ENCODE peak calls at places on chromosome 1, in ten cellular contexts. One of them, this sample, is unnamed.
A peak's percentile ranks its signal among the peaks of the same experiment; 100 is the strongest.

GRCh38 chr1:219387211-219387610 is 213.5 kb downstream of the LYPLAL1 start:
- DNase-seq in neural progenitor cell: no peak
- DNase-seq in pancreas: no peak
- DNase-seq in B cell: no peak
- DNase-seq in progenitor cell of endocrine pancreas: no peak
- DNase-seq in HFF-Myc: no peak
- DNase-seq in PC-9: no peak
- DNase-seq in left ventricle myocardium inferior: no peak
- DNase-seq in glutamatergic neuron: no peak
- DNase-seq in WTC11: no peak
- DNase-seq in this sample: no peak

GRCh38 chr1:54619749-54620148 is 3.6 kb downstream of the FAM151A start:
- DNase-seq in PC-9: no peak
- DNase-seq in HFF-Myc: no peak
- DNase-seq in pancreas: no peak
- DNase-seq in progenitor cell of endocrine pancreas: no peak
- DNase-seq in WTC11: no peak
- DNase-seq in glutamatergic neuron: peak; percentile 35
- DNase-seq in neural progenitor cell: peak; percentile 26
- DNase-seq in left ventricle myocardium inferior: no peak
- DNase-seq in B cell: no peak
- DNase-seq in this sample: no peak

GRCh38 chr1:117567976-117568375 is 37.9 kb upstream of the TENT5C start:
- DNase-seq in left ventricle myocardium inferior: no peak
- DNase-seq in pancreas: no peak
- DNase-seq in HFF-Myc: no peak
- DNase-seq in progenitor cell of endocrine pancreas: peak; percentile 1
- DNase-seq in B cell: no peak
- DNase-seq in PC-9: no peak
- DNase-seq in WTC11: no peak
- DNase-seq in glutamatergic neuron: no peak
- DNase-seq in neural progenitor cell: no peak
- DNase-seq in this sample: no peak

GRCh38 chr1:228478912-228479665 is 8.1 kb upstream of the RNF187 start:
- DNase-seq in B cell: no peak
- DNase-seq in PC-9: no peak
- DNase-seq in pancreas: no peak
- DNase-seq in WTC11: peak; percentile 69
- DNase-seq in neural progenitor cell: peak; percentile 25
- DNase-seq in glutamatergic neuron: no peak
- DNase-seq in HFF-Myc: no peak
- DNase-seq in progenitor cell of endocrine pancreas: no peak
- DNase-seq in left ventricle myocardium inferior: no peak
- DNase-seq in this sample: no peak

GRCh38 chr1:74517599-74518051 is 5.2 kb upstream of the LRRC53 start:
- DNase-seq in progenitor cell of endocrine pancreas: no peak
- DNase-seq in pancreas: no peak
- DNase-seq in B cell: no peak
- DNase-seq in left ventricle myocardium inferior: no peak
- DNase-seq in HFF-Myc: no peak
- DNase-seq in glutamatergic neuron: no peak
- DNase-seq in WTC11: no peak
- DNase-seq in neural progenitor cell: no peak
- DNase-seq in PC-9: no peak
- DNase-seq in this sample: no peak

GRCh38 chr1:35222322-35223108 is 29.6 kb upstream of the SFPQ start:
- DNase-seq in PC-9: no peak
- DNase-seq in left ventricle myocardium inferior: no peak
- DNase-seq in glutamatergic neuron: no peak
- DNase-seq in WTC11: no peak
- DNase-seq in pancreas: no peak
- DNase-seq in HFF-Myc: no peak
- DNase-seq in B cell: no peak
- DNase-seq in neural progenitor cell: no peak
- DNase-seq in progenitor cell of endocrine pancreas: no peak
- DNase-seq in this sample: no peak

GRCh38 chr1:204437796-204438570 is 26.4 kb upstream of the PPP1R15B start:
- DNase-seq in neural progenitor cell: no peak
- DNase-seq in left ventricle myocardium inferior: no peak
- DNase-seq in progenitor cell of endocrine pancreas: no peak
- DNase-seq in PC-9: no peak
- DNase-seq in B cell: no peak
- DNase-seq in pancreas: no peak
- DNase-seq in glutamatergic neuron: no peak
- DNase-seq in HFF-Myc: no peak
- DNase-seq in WTC11: no peak
- DNase-seq in this sample: no peak

GRCh38 chr1:20194770-20195463 is 8.6 kb upstream of the PLA2G2C start:
- DNase-seq in glutamatergic neuron: peak; percentile 78
- DNase-seq in neural progenitor cell: peak; percentile 74
- DNase-seq in left ventricle myocardium inferior: peak; percentile 65
- DNase-seq in WTC11: peak; percentile 78
- DNase-seq in progenitor cell of endocrine pancreas: peak; percentile 50
- DNase-seq in HFF-Myc: no peak
- DNase-seq in PC-9: peak; percentile 49
- DNase-seq in B cell: peak; percentile 81
- DNase-seq in pancreas: peak; percentile 58
- DNase-seq in this sample: peak; percentile 82

GRCh38 chr1:236795757-236796719 is 946 bp downstream of the MTR start:
- DNase-seq in HFF-Myc: no peak
- DNase-seq in pancreas: peak; percentile 62
- DNase-seq in B cell: no peak
- DNase-seq in WTC11: no peak
- DNase-seq in glutamatergic neuron: no peak
- DNase-seq in neural progenitor cell: peak; percentile 5
- DNase-seq in left ventricle myocardium inferior: no peak
- DNase-seq in progenitor cell of endocrine pancreas: no peak
- DNase-seq in PC-9: no peak
- DNase-seq in this sample: peak; percentile 4

GRCh38 chr1:51415963-51416362 is 85.6 kb upstream of the TTC39A start:
- DNase-seq in left ventricle myocardium inferior: no peak
- DNase-seq in WTC11: no peak
- DNase-seq in PC-9: no peak
- DNase-seq in HFF-Myc: no peak
- DNase-seq in pancreas: no peak
- DNase-seq in neural progenitor cell: no peak
- DNase-seq in B cell: no peak
- DNase-seq in glutamatergic neuron: no peak
- DNase-seq in progenitor cell of endocrine pancreas: no peak
- DNase-seq in this sample: no peak

DNA sequence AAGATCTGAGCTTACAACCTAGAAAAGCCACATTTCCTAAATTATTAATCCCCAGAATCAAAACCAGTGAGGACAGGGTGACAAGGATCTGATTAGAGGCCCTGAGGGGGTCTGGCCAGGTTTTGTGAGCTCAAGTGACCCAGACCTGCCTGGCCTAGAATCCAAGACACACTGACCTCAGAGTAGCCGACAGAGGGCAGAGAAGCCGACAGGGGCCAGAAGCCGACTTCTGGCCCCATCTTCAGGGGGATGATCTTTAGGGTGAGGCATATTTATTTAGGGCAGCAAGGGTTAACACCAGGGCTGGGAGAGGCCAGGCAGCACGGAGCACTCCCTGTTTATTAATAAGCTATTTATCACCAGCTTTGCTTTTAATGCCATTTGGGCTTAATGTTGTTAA is 45.3 kb downstream of the CASZ1 start:
- DNase-seq in HFF-Myc: no peak
- DNase-seq in PC-9: no peak
- DNase-seq in WTC11: no peak
- DNase-seq in neural progenitor cell: no peak
- DNase-seq in B cell: no peak
- DNase-seq in left ventricle myocardium inferior: no peak
- DNase-seq in pancreas: no peak
- DNase-seq in progenitor cell of endocrine pancreas: no peak
- DNase-seq in glutamatergic neuron: no peak
- DNase-seq in this sample: no peak
- TF ChIP-seq CTCF in HFF-Myc: no peak
- TF ChIP-seq CTCF in PC-9: no peak
- TF ChIP-seq CTCF in WTC11: no peak
- TF ChIP-seq CTCF in neural progenitor cell: no peak
- TF ChIP-seq CTCF in B cell: no peak
- TF ChIP-seq CTCF in left ventricle myocardium inferior: no peak
- TF ChIP-seq CTCF in pancreas: no peak
- TF ChIP-seq CTCF in progenitor cell of endocrine pancreas: no peak
- TF ChIP-seq CTCF in glutamatergic neuron: no peak
- TF ChIP-seq CTCF in this sample: no peak

GRCh38 chr1:110515041-110515440 is 3.9 kb downstream of the KCNA10 start:
- DNase-seq in HFF-Myc: no peak
- DNase-seq in neural progenitor cell: no peak
- DNase-seq in left ventricle myocardium inferior: no peak
- DNase-seq in progenitor cell of endocrine pancreas: no peak
- DNase-seq in glutamatergic neuron: no peak
- DNase-seq in B cell: no peak
- DNase-seq in WTC11: no peak
- DNase-seq in pancreas: no peak
- DNase-seq in PC-9: no peak
- DNase-seq in this sample: no peak

GRCh38 chr1:110511436-110511835 is 7.5 kb downstream of the KCNA10 start:
- DNase-seq in left ventricle myocardium inferior: no peak
- DNase-seq in progenitor cell of endocrine pancreas: no peak
- DNase-seq in WTC11: no peak
- DNase-seq in B cell: no peak
- DNase-seq in pancreas: no peak
- DNase-seq in glutamatergic neuron: no peak
- DNase-seq in HFF-Myc: no peak
- DNase-seq in neural progenitor cell: no peak
- DNase-seq in PC-9: no peak
- DNase-seq in this sample: no peak

GRCh38 chr1:110509655-110510054 is 9.3 kb downstream of the KCNA10 start:
- DNase-seq in neural progenitor cell: no peak
- DNase-seq in left ventricle myocardium inferior: no peak
- DNase-seq in HFF-Myc: no peak
- DNase-seq in progenitor cell of endocrine pancreas: no peak
- DNase-seq in PC-9: no peak
- DNase-seq in pancreas: no peak
- DNase-seq in WTC11: no peak
- DNase-seq in B cell: no peak
- DNase-seq in glutamatergic neuron: no peak
- DNase-seq in this sample: no peak

GRCh38 chr1:110515896-110516295 is 3.1 kb downstream of the KCNA10 start:
- DNase-seq in pancreas: no peak
- DNase-seq in B cell: no peak
- DNase-seq in HFF-Myc: no peak
- DNase-seq in neural progenitor cell: no peak
- DNase-seq in PC-9: no peak
- DNase-seq in glutamatergic neuron: no peak
- DNase-seq in left ventricle myocardium inferior: no peak
- DNase-seq in WTC11: no peak
- DNase-seq in progenitor cell of endocrine pancreas: no peak
- DNase-seq in this sample: no peak

DNA sequence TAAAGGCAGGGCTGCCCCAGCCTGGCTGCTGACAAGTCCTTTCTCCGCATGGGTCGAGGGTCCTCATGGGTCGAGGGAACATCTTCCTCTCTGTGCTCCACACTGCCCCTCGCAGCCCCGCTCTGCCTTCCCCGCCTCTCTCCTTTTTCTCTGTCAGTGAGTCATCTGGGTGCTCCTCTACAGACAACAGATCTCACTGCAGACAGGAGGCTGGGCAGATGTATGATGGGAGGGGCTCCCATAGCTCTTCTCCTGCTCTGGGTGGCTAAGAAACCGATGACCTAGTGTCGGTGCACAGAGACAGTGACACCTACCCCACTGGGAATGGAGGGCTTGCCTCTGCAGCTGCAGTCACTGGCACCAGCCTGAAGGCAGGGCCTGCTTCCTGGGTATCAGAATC is 5.5 kb downstream of the KCNA10 start:
- DNase-seq in progenitor cell of endocrine pancreas: no peak
- DNase-seq in PC-9: no peak
- DNase-seq in glutamatergic neuron: peak; percentile 65
- DNase-seq in WTC11: no peak
- DNase-seq in HFF-Myc: no peak
- DNase-seq in pancreas: no peak
- DNase-seq in neural progenitor cell: no peak
- DNase-seq in left ventricle myocardium inferior: no peak
- DNase-seq in B cell: no peak
- DNase-seq in this sample: no peak
- TF ChIP-seq CTCF in progenitor cell of endocrine pancreas: no peak
- TF ChIP-seq CTCF in PC-9: no peak
- TF ChIP-seq CTCF in glutamatergic neuron: no peak
- TF ChIP-seq CTCF in WTC11: no peak
- TF ChIP-seq CTCF in HFF-Myc: no peak
- TF ChIP-seq CTCF in pancreas: no peak
- TF ChIP-seq CTCF in neural progenitor cell: no peak
- TF ChIP-seq CTCF in left ventricle myocardium inferior: no peak
- TF ChIP-seq CTCF in B cell: no peak
- TF ChIP-seq CTCF in this sample: no peak

GRCh38 chr1:119953266-119953998 is 57.1 kb upstream of the ADAM30 start:
- DNase-seq in WTC11: no peak
- DNase-seq in glutamatergic neuron: no peak
- DNase-seq in progenitor cell of endocrine pancreas: no peak
- DNase-seq in neural progenitor cell: no peak
- DNase-seq in PC-9: no peak
- DNase-seq in B cell: no peak
- DNase-seq in left ventricle myocardium inferior: no peak
- DNase-seq in pancreas: no peak
- DNase-seq in HFF-Myc: no peak
- DNase-seq in this sample: no peak

GRCh38 chr1:119947468-119947867 is 51.2 kb upstream of the ADAM30 start:
- DNase-seq in WTC11: no peak
- DNase-seq in PC-9: no peak
- DNase-seq in neural progenitor cell: no peak
- DNase-seq in progenitor cell of endocrine pancreas: no peak
- DNase-seq in left ventricle myocardium inferior: no peak
- DNase-seq in B cell: no peak
- DNase-seq in pancreas: no peak
- DNase-seq in glutamatergic neuron: no peak
- DNase-seq in HFF-Myc: peak; percentile 76
- DNase-seq in this sample: no peak

GRCh38 chr1:119952496-119952895 is 56.2 kb upstream of the ADAM30 start:
- DNase-seq in pancreas: no peak
- DNase-seq in PC-9: no peak
- DNase-seq in HFF-Myc: no peak
- DNase-seq in progenitor cell of endocrine pancreas: no peak
- DNase-seq in glutamatergic neuron: no peak
- DNase-seq in left ventricle myocardium inferior: no peak
- DNase-seq in B cell: no peak
- DNase-seq in WTC11: no peak
- DNase-seq in neural progenitor cell: no peak
- DNase-seq in this sample: no peak

GRCh38 chr1:119946724-119947123 is 50.4 kb upstream of the ADAM30 start:
- DNase-seq in PC-9: no peak
- DNase-seq in left ventricle myocardium inferior: no peak
- DNase-seq in neural progenitor cell: no peak
- DNase-seq in B cell: no peak
- DNase-seq in WTC11: no peak
- DNase-seq in pancreas: no peak
- DNase-seq in progenitor cell of endocrine pancreas: no peak
- DNase-seq in glutamatergic neuron: no peak
- DNase-seq in HFF-Myc: no peak
- DNase-seq in this sample: no peak

GRCh38 chr1:119948342-119949214 is 52.3 kb upstream of the ADAM30 start:
- DNase-seq in pancreas: peak; percentile 60
- DNase-seq in PC-9: peak; percentile 74
- DNase-seq in progenitor cell of endocrine pancreas: peak; percentile 67
- DNase-seq in glutamatergic neuron: peak; percentile 88
- DNase-seq in neural progenitor cell: peak; percentile 86
- DNase-seq in HFF-Myc: peak; percentile 47
- DNase-seq in left ventricle myocardium inferior: peak; percentile 80
- DNase-seq in WTC11: peak; percentile 87
- DNase-seq in B cell: peak; percentile 67
- DNase-seq in this sample: peak; percentile 82
- TF ChIP-seq CTCF in pancreas: peak; percentile 31
- TF ChIP-seq CTCF in PC-9: peak; percentile 98
- TF ChIP-seq CTCF in progenitor cell of endocrine pancreas: peak; percentile 89
- TF ChIP-seq CTCF in glutamatergic neuron: peak; percentile 86
- TF ChIP-seq CTCF in neural progenitor cell: peak; percentile 92
- TF ChIP-seq CTCF in HFF-Myc: peak; percentile 94
- TF ChIP-seq CTCF in left ventricle myocardium inferior: peak; percentile 86
- TF ChIP-seq CTCF in WTC11: peak; percentile 85
- TF ChIP-seq CTCF in B cell: peak; percentile 78
- TF ChIP-seq CTCF in this sample: peak; percentile 74

GRCh38 chr1:107443027-107443426 is 302.2 kb downstream of the NTNG1 start:
- DNase-seq in progenitor cell of endocrine pancreas: no peak
- DNase-seq in B cell: no peak
- DNase-seq in PC-9: no peak
- DNase-seq in glutamatergic neuron: no peak
- DNase-seq in pancreas: no peak
- DNase-seq in WTC11: no peak
- DNase-seq in HFF-Myc: no peak
- DNase-seq in neural progenitor cell: no peak
- DNase-seq in left ventricle myocardium inferior: no peak
- DNase-seq in this sample: no peak
- TF ChIP-seq CTCF in progenitor cell of endocrine pancreas: no peak
- TF ChIP-seq CTCF in B cell: no peak
- TF ChIP-seq CTCF in PC-9: no peak
- TF ChIP-seq CTCF in glutamatergic neuron: no peak
- TF ChIP-seq CTCF in pancreas: no peak
- TF ChIP-seq CTCF in WTC11: no peak
- TF ChIP-seq CTCF in HFF-Myc: no peak
- TF ChIP-seq CTCF in neural progenitor cell: no peak
- TF ChIP-seq CTCF in left ventricle myocardium inferior: no peak
- TF ChIP-seq CTCF in this sample: no peak

This sample was measured in endothelial cell.